ENCODE peak calls at places on chromosomes 4 and X, in five cellular contexts. T, M, J, I and Y are unnamed samples.

GRCh38 chr4:38949416-38950051 is 81.9 kb downstream of the FAM114A1 start:
- DNase-seq in J (no peak), M (no peak), I (no peak), T (no peak), Y (no peak)

GRCh38 chrX:119238557-119238956 is 2.5 kb downstream of the PGRMC1 start:
- DNase-seq in I (no peak), T (no peak), M (no peak), J (no peak), Y (no peak)

GRCh38 chr4:3044812-3045499 is 29.4 kb downstream of the HTT-AS start:
- DNase-seq in J (no peak), T (no peak), M (no peak), I (no peak), Y (no peak)

GRCh38 chr4:148355442-148356123 is 86.6 kb downstream of the NR3C2 start:
- DNase-seq in M (no peak), J (no peak), I (no peak), T (no peak), Y (no peak)

GRCh38 chrX:103831803-103832544 is at the start of gene RAB9B:
- DNase-seq in M (peak; percentile 89), T (peak; percentile 64), I (peak; percentile 68), J (peak; percentile 31), Y (peak; percentile 79)

GRCh38 chr4:87251104-87251503 is 30.7 kb upstream of the KLHL8 start:
- DNase-seq in I (peak; percentile 25), T (no peak), J (peak; percentile 48), M (no peak), Y (no peak)

GRCh38 chr4:182144621-182145359 is 98.4 kb upstream of the TENM3 start:
- DNase-seq in J (no peak), T (no peak), I (no peak), M (no peak), Y (peak; percentile 26)

GRCh38 chr4:147418206-147418605 is 62.7 kb upstream of the EDNRA start:
- DNase-seq in T (no peak), I (no peak), J (no peak), M (no peak), Y (no peak)

GRCh38 chr4:54540931-54541330 is 116.8 kb upstream of the KIT start:
- DNase-seq in I (no peak), J (no peak), M (no peak), T (no peak), Y (no peak)

GRCh38 chr4:108060164-108060563 is 70.5 kb downstream of the HADH start:
- DNase-seq in T (no peak), I (no peak), M (no peak), J (no peak), Y (no peak)

GRCh38 chr4:169345207-169345788 is 74.5 kb upstream of the SH3RF1 start:
- DNase-seq in T (no peak), M (no peak), J (no peak), I (no peak), Y (no peak)

GRCh38 chr4:17523626-17524025 is 8.7 kb downstream of the CLRN2 start:
- DNase-seq in J (no peak), I (no peak), T (no peak), M (no peak), Y (no peak)

GRCh38 chrX:108736509-108737479 is at the start of gene IRS4:
- DNase-seq in J (no peak), M (no peak), T (no peak), I (no peak), Y (peak; percentile 74)

GRCh38 chrX:129743835-129744234 is 5.1 kb downstream of the XPNPEP2 start:
- DNase-seq in J (no peak), I (no peak), T (no peak), M (peak; percentile 15), Y (no peak)

GRCh38 chrX:38206542-38206941 is 14.1 kb downstream of the SRPX start:
- DNase-seq in T (no peak), M (no peak), J (no peak), I (no peak), Y (no peak)

GRCh38 chr4:86891785-86892638 is at the start of gene C4orf36:
- DNase-seq in T (peak; percentile 84), J (peak; percentile 79), M (peak; percentile 77), I (peak; percentile 78), Y (peak; percentile 83)

GRCh38 chr4:7398104-7398423 is 36.7 kb downstream of the PSAPL1 start:
- DNase-seq in J (no peak), I (peak; percentile 18), M (peak; percentile 77), T (peak; percentile 89), Y (peak; percentile 46)

GRCh38 chrX:50157545-50158125 is 43.2 kb downstream of the AKAP4 start:
- DNase-seq in I (peak; percentile 49), T (no peak), M (no peak), J (no peak), Y (no peak)

GRCh38 chrX:112704226-112704625 is 24.5 kb upstream of the LHFPL1 start:
- DNase-seq in I (no peak), M (no peak), J (no peak), T (no peak), Y (no peak)

GRCh38 chr4:55378617-55379467 is 16.9 kb upstream of the TMEM165 start:
- DNase-seq in J (peak; percentile 66), M (no peak), T (peak; percentile 61), I (peak; percentile 56), Y (no peak)

GRCh38 chr4:92199135-92199534 is 104.6 kb upstream of the GRID2 start:
- DNase-seq in I (no peak), M (no peak), T (no peak), J (no peak), Y (no peak)

GRCh38 chrX:9555354-9555753 is 90.5 kb downstream of the TBL1X start:
- DNase-seq in M (no peak), T (no peak), J (no peak), I (no peak), Y (no peak)

GRCh38 chr4:104912518-104912917 is 234.2 kb upstream of the TET2 start:
- DNase-seq in T (no peak), M (no peak), J (no peak), I (no peak), Y (no peak)

GRCh38 chr4:73068496-73069337 is 799 bp downstream of the COX18 start:
- DNase-seq in I (peak; percentile 12), J (no peak), T (no peak), M (no peak), Y (no peak)

GRCh38 chr4:184267673-184268573 is 50.2 kb upstream of the ENPP6 start:
- DNase-seq in T (peak; percentile 79), I (peak; percentile 77), J (peak; percentile 60), M (no peak), Y (no peak)

GRCh38 chr4:28832445-28832844 is 1887.7 kb upstream of the PCDH7 start:
- DNase-seq in J (no peak), I (no peak), M (no peak), T (no peak), Y (no peak)

GRCh38 chr4:7658297-7659204 is 223.8 kb upstream of the PSAPL1 start:
- DNase-seq in I (no peak), J (no peak), T (no peak), M (no peak), Y (no peak)

GRCh38 chr4:149112109-149112508 is 669.9 kb upstream of the NR3C2 start:
- DNase-seq in M (no peak), T (no peak), I (no peak), J (no peak), Y (no peak)

GRCh38 chr4:182845618-182846017 is 71.6 kb downstream of the DCTD start:
- DNase-seq in T (no peak), J (no peak), M (no peak), I (no peak), Y (no peak)

GRCh38 chr4:85496146-85496849 is 21.3 kb downstream of the ARHGAP24 start:
- DNase-seq in M (no peak), I (no peak), T (no peak), J (no peak), Y (no peak)

GRCh38 chr4:153409412-153409811 is 56.7 kb upstream of the TMEM131L start:
- DNase-seq in T (no peak), I (no peak), J (no peak), M (no peak), Y (no peak)

GRCh38 chr4:2806392-2807355 is 13.8 kb downstream of the SH3BP2 start:
- DNase-seq in J (peak; percentile 91), I (peak; percentile 80), M (peak; percentile 84), T (peak; percentile 85), Y (peak; percentile 79)

DNA sequence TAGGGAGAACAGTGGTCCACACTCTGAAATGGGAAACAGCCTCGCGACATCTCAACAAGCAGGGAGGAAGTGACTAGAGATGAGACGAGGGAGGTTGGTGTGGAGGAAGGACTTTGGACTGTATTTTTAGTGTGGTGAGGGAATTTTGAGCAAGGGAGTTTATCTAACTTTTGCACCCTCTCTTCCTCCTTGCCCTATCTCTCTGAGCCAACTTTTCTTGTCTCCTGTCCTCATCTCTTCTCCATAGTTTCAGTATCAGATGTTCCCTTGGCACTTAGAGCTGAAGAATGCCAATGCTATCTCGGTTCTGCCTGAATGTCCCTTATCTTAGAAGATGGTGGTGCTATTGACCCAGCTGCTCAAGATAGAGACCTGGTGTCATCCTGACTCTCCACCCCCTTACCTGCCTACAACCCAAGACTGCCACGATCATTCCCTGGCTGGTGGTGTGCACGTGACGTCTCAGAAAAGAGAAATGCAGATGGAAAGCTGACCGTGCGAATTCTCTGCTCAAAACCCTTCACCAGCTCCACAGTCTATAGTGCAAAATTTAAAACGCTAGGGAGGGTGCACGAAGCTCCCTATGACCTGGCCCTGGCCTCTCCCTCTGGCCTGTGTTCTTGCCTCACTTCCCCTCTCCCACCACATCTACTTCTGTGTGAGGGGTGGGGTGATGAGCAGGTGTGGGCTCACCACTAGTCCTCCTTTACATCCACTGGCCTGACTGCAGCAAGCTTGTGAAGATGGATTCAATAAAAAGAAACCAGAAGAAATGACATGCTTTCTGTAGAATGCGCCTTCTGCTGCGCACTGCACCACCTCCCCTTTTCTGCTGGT is 20.9 kb downstream of the MPP1 start:
- DNase-seq in T (no peak), M (no peak), I (no peak), J (no peak), Y (no peak)
- TF ChIP-seq EP300 in T (no peak), M (no peak), I (no peak), J (no peak), Y (no peak)

DNA sequence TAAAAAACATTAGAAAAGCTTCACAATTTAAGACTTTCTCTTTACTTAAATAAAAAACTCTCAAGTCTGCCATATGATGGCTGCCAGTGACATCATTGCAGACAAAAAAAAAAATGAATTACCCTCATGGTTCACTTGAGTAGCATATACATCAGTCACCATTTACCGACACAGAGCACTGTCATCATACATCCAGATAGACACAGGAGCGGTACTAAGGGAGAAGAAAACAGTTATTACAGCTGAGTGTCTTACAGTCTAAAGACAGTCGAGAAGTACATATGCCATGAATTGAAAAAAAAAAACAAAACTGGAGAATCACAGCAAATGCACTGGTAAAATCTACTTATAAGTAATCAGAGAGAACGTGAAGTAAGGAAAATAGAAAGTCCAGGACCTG is 405.7 kb upstream of the GALNT7 start:
- DNase-seq in T (no peak), I (no peak), M (no peak), J (no peak), Y (no peak)
- TF ChIP-seq EP300 in T (no peak), I (no peak), M (no peak), J (no peak), Y (no peak)

GRCh38 chr4:185384877-185385465 is 10.8 kb downstream of the LRP2BP start:
- DNase-seq in I (no peak), J (no peak), M (no peak), T (no peak), Y (no peak)
- TF ChIP-seq EP300 in I (no peak), J (no peak), M (no peak), T (no peak), Y (no peak)

DNA sequence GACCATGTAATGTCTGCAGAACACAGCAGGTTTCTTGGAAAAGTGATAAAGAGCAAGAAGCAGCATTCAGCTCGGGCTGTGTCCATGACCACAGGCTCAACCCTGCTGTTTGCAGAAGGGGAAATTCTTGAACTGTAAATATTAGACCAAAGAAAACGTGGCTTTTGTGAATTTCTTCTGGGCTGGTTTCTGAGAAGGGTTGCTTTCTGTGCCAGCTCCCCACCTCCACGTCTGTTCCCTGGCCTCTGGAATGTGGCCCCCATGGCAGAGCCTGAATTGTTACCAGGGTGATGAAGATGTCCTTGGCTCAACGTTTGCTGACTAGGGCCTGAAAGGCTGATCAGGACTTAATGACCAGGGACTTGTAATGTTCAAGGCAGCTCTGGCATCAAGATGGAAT is 116.0 kb downstream of the CPEB2 start:
- DNase-seq in T (no peak), J (no peak), M (no peak), I (no peak), Y (peak; percentile 38)
- TF ChIP-seq EP300 in T (no peak), J (no peak), M (no peak), I (no peak), Y (no peak)